ENCODE peak calls at places on chromosomes 4 and X, in six cellular contexts. O, C, U, Z, J and M are unnamed samples. For H3K27me3, the result is how much of the 10 kb centered on the place peaks cover.

GRCh38 chr4:31370866-31371465 is 650.8 kb downstream of the PCDH7 start:
- DNase-seq in O (peak), C (peak), U (no peak), Z (peak), J (peak), M (no peak)

GRCh38 chrX:124555036-124555595 is 208.8 kb downstream of the SH2D1A start:
- DNase-seq in O (no peak), C (peak), U (no peak), Z (no peak), J (peak), M (peak)

GRCh38 chr4:115433501-115433900 is 320.1 kb upstream of the NDST4 start:
- DNase-seq in O (no peak), C (no peak), U (no peak), Z (no peak), J (no peak), M (no peak)

GRCh38 chr4:75099321-75099720 is 166.4 kb downstream of the PARM1 start:
- DNase-seq in O (no peak), C (no peak), U (peak), Z (no peak), J (no peak), M (no peak)

GRCh38 chr4:4914059-4914820 is 54.8 kb downstream of the MSX1 start:
- DNase-seq in O (no peak), C (no peak), U (no peak), Z (no peak), J (no peak), M (no peak)

GRCh38 chr4:37936889-37937498 is 23.2 kb upstream of the PTTG2 start:
- DNase-seq in O (peak), C (no peak), U (no peak), Z (no peak), J (no peak), M (no peak)

GRCh38 chr4:106062452-106062875 is 167.2 kb downstream of the NPNT start:
- DNase-seq in O (no peak), C (no peak), U (no peak), Z (no peak), J (peak), M (peak)

GRCh38 chrX:53684415-53685192 is 1.9 kb downstream of the HUWE1 start:
- DNase-seq in O (no peak), C (no peak), U (no peak), Z (no peak), J (peak), M (no peak)

GRCh38 chr4:122930877-122931276 is 8.5 kb upstream of the NUDT6 start:
- DNase-seq in O (no peak), C (no peak), U (no peak), Z (no peak), J (peak), M (no peak)

GRCh38 chrX:41100200-41100599 is 15.0 kb downstream of the USP9X start:
- DNase-seq in O (no peak), C (no peak), U (no peak), Z (no peak), J (no peak), M (no peak)

GRCh38 chrX:48648299-48648698 is 35.3 kb upstream of the WAS start:
- DNase-seq in O (no peak), C (peak), U (peak), Z (peak), J (peak), M (no peak)

GRCh38 chr4:183960912-183961569 is 55.9 kb downstream of the STOX2 start:
- DNase-seq in O (peak), C (no peak), U (no peak), Z (no peak), J (no peak), M (no peak)

GRCh38 chr4:183962413-183962812 is 57.3 kb downstream of the STOX2 start:
- DNase-seq in O (no peak), C (no peak), U (no peak), Z (no peak), J (no peak), M (no peak)

GRCh38 chr4:183959349-183959748 is 54.2 kb downstream of the STOX2 start:
- DNase-seq in O (no peak), C (no peak), U (no peak), Z (no peak), J (no peak), M (no peak)

GRCh38 chr4:183961772-183962171 is 56.7 kb downstream of the STOX2 start:
- DNase-seq in O (no peak), C (no peak), U (no peak), Z (peak), J (no peak), M (no peak)

GRCh38 chr4:183960021-183960420 is 54.9 kb downstream of the STOX2 start:
- DNase-seq in O (peak), C (peak), U (peak), Z (peak), J (peak), M (peak)
- H3K4me3 ChIP-seq in O (no peak), C (no peak), U (no peak), Z (peak), J (peak), M (no peak)

GRCh38 chrX:11446951-11447350 is 153.7 kb downstream of the AMELX start:
- DNase-seq in O (no peak), C (no peak), U (no peak), Z (no peak), J (no peak), M (no peak)
- H3K27me3 ChIP-seq in O (under half), C (under half), U (under half), Z (under half), J (under half), M (under half)

GRCh38 chrX:19870710-19871490 is 16.5 kb downstream of the SH3KBP1 start:
- DNase-seq in O (no peak), C (no peak), U (no peak), Z (no peak), J (no peak), M (no peak)
- H3K4me3 ChIP-seq in O (no peak), C (no peak), U (no peak), Z (no peak), J (no peak), M (no peak)

GRCh38 chr4:54094449-54094848 is 5.5 kb upstream of the GSX2 start:
- DNase-seq in O (no peak), C (no peak), U (no peak), Z (peak), J (no peak), M (no peak)
- H3K27me3 ChIP-seq in O (under half), C (half or more), U (half or more), Z (half or more), J (half or more), M (under half)